ENCODE peak calls at places on chromosomes 1 and 21, in eight cellular contexts. U is NCI-H748 treated with DMSO at 0.1 percent for 48 hours, B is NCI-H82, O is HTR-8/SVneo, F is cardiac muscle cell, E is NCI-H2107, H is heart right ventricle, N is NCI-H1092. J is an unnamed sample.

GRCh38 chr1:164590592-164590991 is 31.6 kb downstream of the PBX1 start:
- DNase-seq in U (no peak), B (no peak), O (no peak), F (no peak), E (no peak), H (no peak), N (no peak), J (no peak)

GRCh38 chr1:160360227-160360695 is 6.6 kb upstream of the NHLH1 start:
- DNase-seq in U (no peak), B (peak; percentile 27), O (no peak), F (no peak), E (no peak), H (no peak), N (no peak), J (no peak)

GRCh38 chr1:9201421-9202239 is 32.9 kb upstream of the H6PD start:
- DNase-seq in U (no peak), B (no peak), O (no peak), F (peak; percentile 72), E (no peak), H (no peak), N (no peak), J (no peak)

GRCh38 chr1:64539279-64539678 is 69.3 kb downstream of the CACHD1 start:
- DNase-seq in U (no peak), B (no peak), O (no peak), F (no peak), E (no peak), H (no peak), N (no peak), J (no peak)

GRCh38 chr1:169368406-169368769 is 393 bp downstream of the BLZF1 start:
- DNase-seq in U (no peak), B (peak; percentile 50), O (no peak), F (no peak), E (no peak), H (no peak), N (peak; percentile 15), J (peak; percentile 32)

GRCh38 chr21:38989745-38990423 is 184.2 kb downstream of the ETS2 start:
- DNase-seq in U (peak; percentile 78), B (no peak), O (no peak), F (peak; percentile 93), E (peak; percentile 87), H (no peak), N (peak; percentile 87), J (peak; percentile 73)

GRCh38 chr1:180098242-180098995 is 56.2 kb upstream of the QSOX1 start:
- DNase-seq in U (no peak), B (no peak), O (no peak), F (peak; percentile 89), E (no peak), H (no peak), N (no peak), J (no peak)

GRCh38 chr1:92356956-92357355 is 58.1 kb downstream of the RPAP2 start:
- DNase-seq in U (no peak), B (peak; percentile 17), O (no peak), F (peak; percentile 86), E (no peak), H (no peak), N (no peak), J (no peak)

GRCh38 chr1:41689596-41689995 is 205.1 kb upstream of the EDN2 start:
- DNase-seq in U (no peak), B (no peak), O (no peak), F (no peak), E (no peak), H (no peak), N (no peak), J (no peak)

GRCh38 chr1:59278780-59279354 is 18.0 kb upstream of the FGGY start:
- DNase-seq in U (no peak), B (no peak), O (no peak), F (no peak), E (no peak), H (no peak), N (no peak), J (no peak)

GRCh38 chr21:32771134-32771523 is 426 bp downstream of the PAXBP1 start:
- DNase-seq in U (no peak), B (peak; percentile 67), O (peak; percentile 37), F (peak; percentile 65), E (peak; percentile 34), H (peak; percentile 63), N (peak; percentile 39), J (peak; percentile 37)

GRCh38 chr1:85451236-85451830 is 13.6 kb downstream of the DDAH1 start:
- DNase-seq in U (no peak), B (no peak), O (no peak), F (no peak), E (no peak), H (no peak), N (no peak), J (no peak)

GRCh38 chr21:20999567-21000169 is 1.5 kb downstream of the NCAM2 start:
- DNase-seq in U (peak; percentile 25), B (peak; percentile 63), O (peak; percentile 35), F (peak; percentile 63), E (no peak), H (no peak), N (peak; percentile 13), J (peak; percentile 2)

GRCh38 chr21:16587671-16588379 is 858.0 kb downstream of the USP25 start:
- DNase-seq in U (no peak), B (peak; percentile 41), O (no peak), F (peak; percentile 81), E (no peak), H (no peak), N (no peak), J (peak; percentile 72)

GRCh38 chr1:200556005-200556404 is 64.5 kb downstream of the KIF14 start:
- DNase-seq in U (no peak), B (peak; percentile 81), O (no peak), F (no peak), E (no peak), H (no peak), N (no peak), J (no peak)

GRCh38 chr21:38909109-38909508 is 103.4 kb downstream of the ETS2 start:
- DNase-seq in U (no peak), B (no peak), O (no peak), F (no peak), E (no peak), H (no peak), N (no peak), J (no peak)

GRCh38 chr1:64982134-64982533 is 15.8 kb upstream of the JAK1 start:
- DNase-seq in U (no peak), B (peak; percentile 25), O (no peak), F (no peak), E (no peak), H (no peak), N (no peak), J (no peak)

GRCh38 chr1:27408151-27408550 is 15.7 kb downstream of the GPR3 start:
- DNase-seq in U (no peak), B (no peak), O (no peak), F (no peak), E (no peak), H (no peak), N (no peak), J (no peak)

GRCh38 chr1:221611930-221612777 is 129.7 kb downstream of the DUSP10 start:
- DNase-seq in U (no peak), B (peak; percentile 77), O (peak; percentile 72), F (peak; percentile 80), E (no peak), H (peak; percentile 43), N (no peak), J (peak; percentile 3)

GRCh38 chr1:98340511-98340910 is 321.0 kb upstream of the SNX7 start:
- DNase-seq in U (no peak), B (no peak), O (no peak), F (peak; percentile 68), E (no peak), H (no peak), N (no peak), J (no peak)

GRCh38 chr1:43221256-43221778 is 48.5 kb upstream of the TMEM125 start:
- DNase-seq in U (no peak), B (no peak), O (no peak), F (no peak), E (no peak), H (no peak), N (no peak), J (no peak)

GRCh38 chr21:43196789-43197188 is 28.0 kb downstream of the CRYAA start:
- DNase-seq in U (peak; percentile 38), B (no peak), O (no peak), F (peak; percentile 56), E (peak; percentile 23), H (no peak), N (no peak), J (no peak)

GRCh38 chr1:22096036-22096435 is 43.5 kb downstream of the CDC42 start:
- DNase-seq in U (no peak), B (no peak), O (no peak), F (no peak), E (no peak), H (no peak), N (no peak), J (no peak)

GRCh38 chr1:182601416-182601786 is 2.8 kb downstream of the RGS16 start:
- DNase-seq in U (peak; percentile 71), B (peak; percentile 96), O (peak; percentile 72), F (peak; percentile 89), E (peak; percentile 84), H (no peak), N (peak; percentile 85), J (peak; percentile 81)